ENCODE peak calls at places on chromosomes 5 and 9, in nine cellular contexts. Y is SW 1271; N is effector memory CD4-positive, alpha-beta T cell; Q is activated CD8-positive, alpha-beta memory T cell treated with anti-CD3 and anti-CD28 coated beads for 48 hours; B is aorta; D is activated T-cell treated with anti-CD3 and anti-CD28 coated beads for 4 hours; S is colonic mucosa; X is stomach; R is HFF-Myc. L is an unnamed sample.

GRCh38 chr9:107492381-107492780 is 2.8 kb upstream of the KLF4 start:
- DNase-seq in Y (no peak), N (no peak), Q (no peak), B (no peak), D (no peak), S (no peak), X (no peak), R (no peak), L (no peak)

GRCh38 chr5:88142801-88143692 is 125.6 kb downstream of the TMEM161B start:
- DNase-seq in Y (no peak), N (no peak), Q (no peak), B (peak), D (no peak), S (no peak), X (no peak), R (no peak), L (peak)

GRCh38 chr9:134554750-134555655 is 86.6 kb upstream of the COL5A1 start:
- DNase-seq in Y (no peak), N (no peak), Q (no peak), B (no peak), D (no peak), S (no peak), X (no peak), R (peak), L (no peak)

GRCh38 chr5:16554110-16554509 is 62.7 kb downstream of the RETREG1 start:
- DNase-seq in Y (no peak), N (no peak), Q (no peak), B (no peak), D (no peak), S (peak), X (peak), R (no peak), L (no peak)

GRCh38 chr5:149680810-149681221 is 49.3 kb upstream of the PPARGC1B start:
- DNase-seq in Y (no peak), N (no peak), Q (no peak), B (peak), D (no peak), S (no peak), X (no peak), R (no peak), L (no peak)

GRCh38 chr9:3446313-3446712 is 79.5 kb downstream of the RFX3 start:
- DNase-seq in Y (no peak), N (no peak), Q (no peak), B (no peak), D (no peak), S (no peak), X (no peak), R (no peak), L (no peak)

GRCh38 chr9:38227061-38227540 is 158.1 kb upstream of the SHB start:
- DNase-seq in Y (no peak), N (no peak), Q (peak), B (peak), D (peak), S (peak), X (no peak), R (peak), L (peak)

GRCh38 chr9:133048595-133048994 is 13.2 kb upstream of the CEL start:
- DNase-seq in Y (no peak), N (no peak), Q (no peak), B (no peak), D (no peak), S (no peak), X (peak), R (no peak), L (no peak)

GRCh38 chr5:152704286-152704685 is 299.2 kb upstream of the NMUR2 start:
- DNase-seq in Y (no peak), N (no peak), Q (no peak), B (no peak), D (no peak), S (no peak), X (no peak), R (no peak), L (no peak)

GRCh38 chr9:71652480-71652879 is 115.8 kb downstream of the CEMIP2 start:
- DNase-seq in Y (no peak), N (no peak), Q (no peak), B (no peak), D (no peak), S (no peak), X (no peak), R (no peak), L (no peak)

GRCh38 chr5:5826911-5827310 is 404.4 kb downstream of the ICE1 start:
- DNase-seq in Y (no peak), N (no peak), Q (no peak), B (no peak), D (no peak), S (no peak), X (no peak), R (no peak), L (no peak)

GRCh38 chr9:30075451-30076199 is 2308.8 kb upstream of the ACO1 start:
- DNase-seq in Y (no peak), N (no peak), Q (peak), B (no peak), D (no peak), S (no peak), X (no peak), R (no peak), L (no peak)

GRCh38 chr9:127720865-127721227 is 5.0 kb downstream of the TTC16 start:
- DNase-seq in Y (no peak), N (no peak), Q (no peak), B (no peak), D (no peak), S (no peak), X (no peak), R (no peak), L (no peak)

GRCh38 chr5:140926903-140927573 is 939 bp downstream of the PCDHAC1 start:
- DNase-seq in Y (no peak), N (no peak), Q (no peak), B (peak), D (no peak), S (no peak), X (no peak), R (no peak), L (no peak)

GRCh38 chr9:110742741-110743371 is 74.3 kb downstream of the MUSK start:
- DNase-seq in Y (no peak), N (no peak), Q (no peak), B (no peak), D (no peak), S (no peak), X (no peak), R (no peak), L (peak)

GRCh38 chr5:172797800-172798199 is 26.8 kb upstream of the DUSP1 start:
- DNase-seq in Y (no peak), N (no peak), Q (no peak), B (no peak), D (no peak), S (no peak), X (no peak), R (no peak), L (no peak)

GRCh38 chr5:172336666-172337310 is 53.2 kb upstream of the UBTD2 start:
- DNase-seq in Y (no peak), N (no peak), Q (no peak), B (no peak), D (no peak), S (no peak), X (no peak), R (no peak), L (no peak)

GRCh38 chr5:150497274-150497988 is 10.5 kb upstream of the NDST1 start:
- DNase-seq in Y (peak), N (no peak), Q (no peak), B (peak), D (no peak), S (no peak), X (peak), R (peak), L (no peak)

GRCh38 chr9:134987906-134988700 is 70.4 kb upstream of the FCN1 start:
- DNase-seq in Y (no peak), N (no peak), Q (no peak), B (peak), D (no peak), S (no peak), X (no peak), R (no peak), L (no peak)

GRCh38 chr5:95853490-95853889 is 31.0 kb upstream of the GLRX start:
- DNase-seq in Y (no peak), N (no peak), Q (no peak), B (no peak), D (no peak), S (no peak), X (no peak), R (no peak), L (no peak)

GRCh38 chr9:78713746-78714405 is 417.0 kb downstream of the PSAT1 start:
- DNase-seq in Y (no peak), N (no peak), Q (no peak), B (no peak), D (no peak), S (no peak), X (no peak), R (peak), L (no peak)

GRCh38 chr5:149166128-149166527 is 24.8 kb downstream of the ABLIM3 start:
- DNase-seq in Y (no peak), N (no peak), Q (no peak), B (peak), D (no peak), S (no peak), X (no peak), R (no peak), L (no peak)

GRCh38 chr5:40716000-40716399 is 36.3 kb downstream of the PTGER4 start:
- DNase-seq in Y (no peak), N (no peak), Q (no peak), B (no peak), D (no peak), S (no peak), X (no peak), R (no peak), L (no peak)

GRCh38 chr9:129550199-129550839 is 70.6 kb downstream of the C9orf50 start:
- DNase-seq in Y (no peak), N (no peak), Q (no peak), B (peak), D (no peak), S (peak), X (peak), R (no peak), L (no peak)